ENCODE peak calls at places on chromosomes 13 and 19, in four cellular contexts. One of them, this sample, is unnamed. For H3K4me1, the result is how much of the 10 kb centered on the place peaks cover.

GRCh38 chr19:49155005-49155826 is at the start of gene HRC:
- DNase-seq in HepG2: peak
- DNase-seq in H1: no peak
- DNase-seq in GM12878: no peak
- DNase-seq in this sample: no peak

GRCh38 chr13:28859069-28859468 is 38.9 kb downstream of the MTUS2 start:
- DNase-seq in GM12878: no peak
- DNase-seq in HepG2: no peak
- DNase-seq in H1: no peak
- DNase-seq in this sample: no peak

GRCh38 chr13:57918913-57919312 is 287.4 kb downstream of the PCDH17 start:
- DNase-seq in GM12878: no peak
- DNase-seq in H1: no peak
- DNase-seq in HepG2: no peak
- DNase-seq in this sample: no peak

GRCh38 chr19:47719047-47719885 is 6.0 kb downstream of the EHD2 start:
- DNase-seq in GM12878: no peak
- DNase-seq in HepG2: peak
- DNase-seq in H1: no peak
- DNase-seq in this sample: no peak

GRCh38 chr19:49398001-49398615 is 10.1 kb downstream of the KASH5 start:
- DNase-seq in H1: no peak
- DNase-seq in GM12878: no peak
- DNase-seq in HepG2: no peak
- DNase-seq in this sample: no peak

GRCh38 chr19:42857544-42857867 is 22.0 kb downstream of the PSG1 start:
- DNase-seq in GM12878: no peak
- DNase-seq in HepG2: no peak
- DNase-seq in H1: no peak
- DNase-seq in this sample: no peak

GRCh38 chr13:91302070-91302469 is 45.4 kb upstream of the MIR17HG start:
- DNase-seq in GM12878: no peak
- DNase-seq in HepG2: no peak
- DNase-seq in H1: no peak
- DNase-seq in this sample: no peak

GRCh38 chr19:54188224-54188871 is 1.0 kb downstream of the MBOAT7 start:
- DNase-seq in H1: no peak
- DNase-seq in GM12878: no peak
- DNase-seq in HepG2: no peak
- DNase-seq in this sample: no peak

GRCh38 chr19:53517114-53517741 is 20.7 kb upstream of the ZNF331 start:
- DNase-seq in HepG2: no peak
- DNase-seq in GM12878: no peak
- DNase-seq in H1: no peak
- DNase-seq in this sample: no peak

GRCh38 chr19:55345818-55346724 is 6.4 kb downstream of the KMT5C start:
- DNase-seq in HepG2: no peak
- DNase-seq in GM12878: no peak
- DNase-seq in H1: no peak
- DNase-seq in this sample: no peak

GRCh38 chr19:33395561-33396550 is 22.3 kb downstream of the CEBPG start:
- DNase-seq in H1: no peak
- DNase-seq in GM12878: no peak
- DNase-seq in HepG2: no peak
- DNase-seq in this sample: no peak

GRCh38 chr19:3057275-3057714 is 5.0 kb downstream of the TLE5 start:
- DNase-seq in H1: no peak
- DNase-seq in HepG2: no peak
- DNase-seq in GM12878: no peak
- DNase-seq in this sample: no peak

GRCh38 chr13:112013665-112014064 is 53.3 kb upstream of the SOX1 start:
- DNase-seq in GM12878: no peak
- DNase-seq in HepG2: no peak
- DNase-seq in H1: no peak
- DNase-seq in this sample: no peak

GRCh38 chr13:114043421-114044053 is 69.7 kb upstream of the C13orf46 start:
- DNase-seq in HepG2: peak
- DNase-seq in GM12878: no peak
- DNase-seq in H1: no peak
- DNase-seq in this sample: no peak

GRCh38 chr19:53537126-53537522 is 821 bp upstream of the ZNF331 start:
- DNase-seq in GM12878: no peak
- DNase-seq in H1: no peak
- DNase-seq in HepG2: no peak
- DNase-seq in this sample: no peak

GRCh38 chr13:108495686-108496363 is 133.6 kb upstream of the MYO16 start:
- DNase-seq in H1: no peak
- DNase-seq in HepG2: no peak
- DNase-seq in GM12878: no peak
- DNase-seq in this sample: no peak

GRCh38 chr13:111920932-111921705 is 145.8 kb upstream of the SOX1 start:
- DNase-seq in H1: no peak
- DNase-seq in HepG2: no peak
- DNase-seq in GM12878: no peak
- DNase-seq in this sample: no peak

GRCh38 chr13:29935309-29935981 is 85.0 kb upstream of the UBL3 start:
- DNase-seq in HepG2: no peak
- DNase-seq in H1: no peak
- DNase-seq in GM12878: peak
- DNase-seq in this sample: no peak

DNA sequence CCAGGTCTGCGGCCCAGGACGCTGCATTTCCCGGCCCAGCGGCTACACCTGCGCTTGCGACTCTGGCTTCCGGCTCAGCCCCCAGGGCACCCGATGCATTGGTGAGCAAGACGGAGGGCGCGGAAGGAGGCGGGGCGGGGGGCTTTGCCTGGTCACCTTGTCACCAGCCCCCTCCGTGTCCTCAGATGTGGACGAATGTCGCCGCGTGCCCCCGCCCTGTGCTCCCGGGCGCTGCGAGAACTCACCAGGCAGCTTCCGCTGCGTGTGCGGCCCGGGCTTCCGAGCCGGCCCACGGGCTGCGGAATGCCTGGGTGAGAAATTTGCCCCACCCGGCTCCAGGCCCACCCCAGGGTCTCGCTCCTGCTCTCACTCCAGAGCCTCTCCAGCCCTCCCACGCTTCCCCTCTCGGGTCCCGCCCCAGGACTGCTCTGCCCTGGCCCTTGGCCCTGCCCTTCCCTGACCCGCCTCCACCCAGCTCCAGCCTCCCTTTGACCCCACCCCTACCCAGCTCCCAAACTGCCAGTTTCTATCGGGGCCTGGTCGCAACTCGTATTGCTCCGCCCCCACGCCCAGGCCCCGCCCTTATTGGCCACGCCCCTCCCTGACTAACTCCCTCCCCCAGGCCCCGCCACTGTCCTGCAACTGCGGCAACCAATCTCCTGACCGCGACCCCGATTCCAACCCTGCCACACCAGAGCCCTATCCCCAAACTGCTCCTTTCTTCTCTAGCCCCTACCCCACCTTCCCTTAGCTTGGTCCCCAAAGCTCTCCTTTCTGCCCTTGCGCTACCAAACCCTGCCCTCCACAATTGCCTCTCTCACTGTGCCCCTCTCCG is 8.6 kb downstream of the LTBP4 start:
- DNase-seq in HepG2: peak
- DNase-seq in GM12878: peak
- DNase-seq in H1: no peak
- DNase-seq in this sample: peak
- TF ChIP-seq ZNF274 in HepG2: no peak
- TF ChIP-seq ZNF274 in GM12878: no peak
- TF ChIP-seq ZNF274 in H1: no peak
- TF ChIP-seq ZNF274 in this sample: no peak

DNA sequence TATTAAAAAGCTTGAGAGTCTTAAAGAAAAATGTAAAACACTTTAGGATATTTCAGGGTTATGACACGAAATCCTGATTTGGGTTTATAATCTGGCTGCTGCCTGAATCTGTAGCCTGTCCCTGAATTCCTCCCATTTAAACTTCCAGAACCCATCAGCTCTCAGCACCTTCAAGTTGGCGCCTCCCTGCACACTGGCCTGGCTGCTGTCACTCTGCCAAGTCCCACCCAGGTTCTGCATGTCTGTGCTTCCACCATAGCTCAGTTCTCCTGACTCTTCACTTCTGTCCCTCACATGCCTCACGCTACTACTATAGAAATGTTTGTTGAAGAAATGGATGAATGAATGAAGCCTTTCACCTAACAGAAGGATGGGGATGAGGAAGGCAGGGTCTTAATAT is 55.7 kb upstream of the RFXAP start:
- DNase-seq in HepG2: no peak
- DNase-seq in H1: no peak
- DNase-seq in GM12878: no peak
- DNase-seq in this sample: no peak
- H3K4me1 ChIP-seq in HepG2: under half
- H3K4me1 ChIP-seq in H1: under half
- H3K4me1 ChIP-seq in GM12878: under half
- H3K4me1 ChIP-seq in this sample: under half

DNA sequence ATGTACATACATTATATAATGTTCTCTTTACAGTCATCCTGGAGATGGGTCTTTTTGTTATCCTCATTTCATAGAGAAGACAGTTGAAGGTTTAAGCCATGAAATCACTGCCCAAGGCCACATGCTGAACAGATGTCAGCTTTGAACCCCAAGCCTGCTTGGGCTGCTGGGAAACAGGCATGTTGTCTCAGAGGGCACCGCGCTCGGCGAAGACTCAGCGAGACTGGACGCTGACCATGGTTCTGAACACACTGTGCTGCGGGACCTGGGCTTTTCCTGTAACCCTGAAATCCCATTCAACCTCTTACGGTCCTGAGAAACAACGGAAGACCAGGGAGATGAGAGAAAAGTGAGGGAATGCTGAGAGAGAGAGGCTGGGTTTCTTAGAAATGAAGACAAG is 27.3 kb downstream of the LRFN3 start:
- DNase-seq in H1: no peak
- DNase-seq in HepG2: peak
- DNase-seq in GM12878: no peak
- DNase-seq in this sample: peak
- TF ChIP-seq SUZ12 in H1: no peak
- TF ChIP-seq SUZ12 in HepG2: no peak
- TF ChIP-seq SUZ12 in GM12878: no peak
- TF ChIP-seq SUZ12 in this sample: no peak

GRCh38 chr13:100870898-100871297 is 196.3 kb upstream of the TMTC4 start:
- DNase-seq in H1: no peak
- DNase-seq in HepG2: no peak
- DNase-seq in GM12878: no peak
- DNase-seq in this sample: no peak

GRCh38 chr13:100872761-100873160 is 198.2 kb upstream of the TMTC4 start:
- DNase-seq in HepG2: no peak
- DNase-seq in GM12878: no peak
- DNase-seq in H1: no peak
- DNase-seq in this sample: no peak

GRCh38 chr13:100876044-100876403 is 201.4 kb upstream of the TMTC4 start:
- DNase-seq in H1: no peak
- DNase-seq in GM12878: no peak
- DNase-seq in HepG2: no peak
- DNase-seq in this sample: no peak

GRCh38 chr13:100879255-100879654 is 204.7 kb upstream of the TMTC4 start:
- DNase-seq in H1: no peak
- DNase-seq in HepG2: no peak
- DNase-seq in GM12878: no peak
- DNase-seq in this sample: no peak

GRCh38 chr13:100875392-100876043 is 200.9 kb upstream of the TMTC4 start:
- DNase-seq in HepG2: no peak
- DNase-seq in GM12878: peak
- DNase-seq in H1: no peak
- DNase-seq in this sample: no peak
- TF ChIP-seq ZNF274 in HepG2: no peak
- TF ChIP-seq ZNF274 in GM12878: no peak
- TF ChIP-seq ZNF274 in H1: no peak
- TF ChIP-seq ZNF274 in this sample: no peak

GRCh38 chr19:12787458-12787857 is 3.8 kb upstream of the JUNB start:
- DNase-seq in HepG2: no peak
- DNase-seq in H1: no peak
- DNase-seq in GM12878: no peak
- DNase-seq in this sample: no peak
- H3K4me1 ChIP-seq in HepG2: half or more
- H3K4me1 ChIP-seq in H1: under half
- H3K4me1 ChIP-seq in GM12878: half or more
- H3K4me1 ChIP-seq in this sample: under half

GRCh38 chr13:98157609-98158008 is 14.7 kb downstream of the FARP1 start:
- DNase-seq in HepG2: no peak
- DNase-seq in H1: no peak
- DNase-seq in GM12878: no peak
- DNase-seq in this sample: no peak

GRCh38 chr13:98157188-98157587 is 14.3 kb downstream of the FARP1 start:
- DNase-seq in HepG2: no peak
- DNase-seq in H1: no peak
- DNase-seq in GM12878: no peak
- DNase-seq in this sample: no peak

GRCh38 chr13:98156259-98156658 is 13.4 kb downstream of the FARP1 start:
- DNase-seq in H1: no peak
- DNase-seq in HepG2: no peak
- DNase-seq in GM12878: no peak
- DNase-seq in this sample: no peak

GRCh38 chr13:98158172-98158907 is 15.4 kb downstream of the FARP1 start:
- DNase-seq in H1: no peak
- DNase-seq in GM12878: no peak
- DNase-seq in HepG2: no peak
- DNase-seq in this sample: no peak

GRCh38 chr13:98155475-98156111 is 12.7 kb downstream of the FARP1 start:
- DNase-seq in H1: no peak
- DNase-seq in HepG2: no peak
- DNase-seq in GM12878: no peak
- DNase-seq in this sample: no peak
- TF ChIP-seq SUZ12 in H1: no peak
- TF ChIP-seq SUZ12 in HepG2: no peak
- TF ChIP-seq SUZ12 in GM12878: no peak
- TF ChIP-seq SUZ12 in this sample: no peak

GRCh38 chr13:99217461-99218101 is 16.9 kb downstream of the UBAC2 start:
- DNase-seq in HepG2: no peak
- DNase-seq in H1: no peak
- DNase-seq in GM12878: no peak
- DNase-seq in this sample: no peak

GRCh38 chr13:99214232-99214631 is 13.6 kb downstream of the UBAC2 start:
- DNase-seq in H1: no peak
- DNase-seq in GM12878: peak
- DNase-seq in HepG2: no peak
- DNase-seq in this sample: no peak

GRCh38 chr13:99218126-99218525 is 17.5 kb downstream of the UBAC2 start:
- DNase-seq in H1: no peak
- DNase-seq in GM12878: no peak
- DNase-seq in HepG2: no peak
- DNase-seq in this sample: no peak

GRCh38 chr13:99214691-99215090 is 14.0 kb downstream of the UBAC2 start:
- DNase-seq in GM12878: no peak
- DNase-seq in HepG2: no peak
- DNase-seq in H1: no peak
- DNase-seq in this sample: no peak

GRCh38 chr13:99215466-99215865 is 14.8 kb downstream of the UBAC2 start:
- DNase-seq in H1: no peak
- DNase-seq in GM12878: no peak
- DNase-seq in HepG2: no peak
- DNase-seq in this sample: no peak
- TF ChIP-seq ZNF274 in H1: no peak
- TF ChIP-seq ZNF274 in GM12878: no peak
- TF ChIP-seq ZNF274 in HepG2: no peak
- TF ChIP-seq ZNF274 in this sample: no peak